ENCODE peak calls at places on chromosomes 13 and 19, in seven cellular contexts. A, M, G, Z, N, H and E are unnamed samples.

GRCh38 chr13:107650081-107650701 is 565.1 kb downstream of the LIG4 start:
- DNase-seq in A (no peak), M (no peak), G (peak; percentile 8), Z (peak; percentile 62), N (peak; percentile 83), H (no peak), E (no peak)

GRCh38 chr19:55368701-55369563 is 1.3 kb downstream of the IL11 start:
- DNase-seq in A (no peak), M (no peak), G (no peak), Z (peak; percentile 71), N (no peak), H (no peak), E (no peak)

GRCh38 chr19:574658-575526 is 2.5 kb downstream of the BSG start:
- DNase-seq in A (no peak), M (no peak), G (peak; percentile 30), Z (no peak), N (peak; percentile 75), H (no peak), E (no peak)

GRCh38 chr19:13241321-13242104 is 91.3 kb downstream of the IER2 start:
- DNase-seq in A (no peak), M (no peak), G (no peak), Z (no peak), N (no peak), H (no peak), E (no peak)

GRCh38 chr13:39527961-39528720 is 74.9 kb downstream of the LHFPL6 start:
- DNase-seq in A (no peak), M (no peak), G (no peak), Z (peak; percentile 83), N (peak; percentile 74), H (no peak), E (no peak)

GRCh38 chr13:42333613-42334328 is 61.8 kb downstream of the AKAP11 start:
- DNase-seq in A (no peak), M (no peak), G (no peak), Z (no peak), N (no peak), H (no peak), E (no peak)

GRCh38 chr19:18520848-18521691 is 800 bp downstream of the ELL start:
- DNase-seq in A (no peak), M (peak; percentile 9), G (peak; percentile 40), Z (no peak), N (peak; percentile 86), H (no peak), E (no peak)

GRCh38 chr19:58570770-58571574 is 2.2 kb downstream of the MZF1 start:
- DNase-seq in A (no peak), M (no peak), G (peak; percentile 13), Z (peak; percentile 28), N (peak; percentile 74), H (no peak), E (no peak)

GRCh38 chr13:39616087-39616694 is 13.2 kb upstream of the LHFPL6 start:
- DNase-seq in A (no peak), M (no peak), G (peak; percentile 18), Z (peak; percentile 52), N (no peak), H (no peak), E (no peak)

GRCh38 chr19:2952953-2953481 is 8.2 kb upstream of the ZNF77 start:
- DNase-seq in A (no peak), M (no peak), G (peak; percentile 87), Z (no peak), N (no peak), H (no peak), E (no peak)

GRCh38 chr19:18928018-18928805 is 8.7 kb downstream of the DDX49 start:
- DNase-seq in A (no peak), M (no peak), G (no peak), Z (no peak), N (no peak), H (no peak), E (no peak)

GRCh38 chr13:77784531-77784930 is 87.0 kb downstream of the SLAIN1 start:
- DNase-seq in A (no peak), M (no peak), G (no peak), Z (no peak), N (no peak), H (no peak), E (no peak)

GRCh38 chr19:20005741-20006140 is 33.6 kb downstream of the ZNF682 start:
- DNase-seq in A (no peak), M (no peak), G (no peak), Z (no peak), N (no peak), H (no peak), E (no peak)

GRCh38 chr13:40187324-40187795 is 479.1 kb downstream of the FOXO1 start:
- DNase-seq in A (no peak), M (peak; percentile 67), G (no peak), Z (no peak), N (no peak), H (peak; percentile 54), E (peak; percentile 72)

GRCh38 chr19:17761148-17761547 is 9.9 kb downstream of the FCHO1 start:
- DNase-seq in A (no peak), M (no peak), G (no peak), Z (no peak), N (no peak), H (no peak), E (no peak)

GRCh38 chr13:99659234-99659633 is 158.0 kb downstream of the TM9SF2 start:
- DNase-seq in A (no peak), M (no peak), G (no peak), Z (peak; percentile 22), N (no peak), H (no peak), E (no peak)

GRCh38 chr13:85675508-85675907 is 123.7 kb downstream of the SLITRK6 start:
- DNase-seq in A (no peak), M (no peak), G (no peak), Z (no peak), N (no peak), H (no peak), E (no peak)

GRCh38 chr13:102392810-102393209 is 9.0 kb downstream of the FGF14 start:
- DNase-seq in A (no peak), M (no peak), G (no peak), Z (no peak), N (no peak), H (no peak), E (no peak)

GRCh38 chr19:17448190-17448967 is at the start of gene TMEM221:
- DNase-seq in A (no peak), M (peak; percentile 39), G (peak; percentile 35), Z (no peak), N (peak; percentile 86), H (peak; percentile 34), E (peak; percentile 13)

GRCh38 chr19:48491793-48492123 is 19.9 kb downstream of the LMTK3 start:
- DNase-seq in A (no peak), M (no peak), G (no peak), Z (no peak), N (no peak), H (no peak), E (no peak)

GRCh38 chr19:1729568-1729925 is 23.8 kb upstream of the ONECUT3 start:
- DNase-seq in A (no peak), M (no peak), G (no peak), Z (no peak), N (no peak), H (no peak), E (no peak)
- H3K27me3 ChIP-seq in A (peaks cover 100% of the 10 kb centered on the region), M (peaks cover 9% of the 10 kb centered on the region), G (peaks cover 9% of the 10 kb centered on the region), Z (peaks cover 82% of the 10 kb centered on the region), N (no peaks in the 10 kb centered on the region), H (peaks cover 20% of the 10 kb centered on the region), E (peaks cover 2% of the 10 kb centered on the region)

GRCh38 chr13:50596776-50597203 is 246.7 kb downstream of the DLEU7 start:
- DNase-seq in A (no peak), M (no peak), G (no peak), Z (no peak), N (no peak), H (no peak), E (no peak)
- H3K27ac ChIP-seq in A (no peak overlapping the region), M (no peak overlapping the region), G (no peak overlapping the region), Z (no peak overlapping the region), N (no peak overlapping the region), H (no peak overlapping the region), E (no peak overlapping the region)

DNA sequence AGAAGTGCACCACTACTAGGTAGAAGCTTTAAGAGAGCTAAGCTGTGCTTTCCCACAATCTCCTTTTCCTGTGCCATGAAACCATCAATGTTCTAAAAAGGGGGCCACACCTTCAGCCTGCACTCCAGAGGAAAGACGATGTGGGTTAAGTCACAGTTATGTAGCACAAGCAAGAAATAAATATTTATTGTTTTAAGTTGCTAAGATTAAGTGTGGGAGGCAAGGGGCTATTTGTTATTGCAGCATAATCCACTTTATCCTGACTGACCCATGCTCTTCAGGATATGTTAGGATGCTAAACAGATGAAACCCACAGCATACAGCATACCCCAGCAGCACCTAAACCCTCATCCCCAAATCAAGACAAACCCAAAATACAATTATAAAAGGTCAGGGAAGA is 64.7 kb downstream of the MBD3L2B start:
- DNase-seq in A (no peak), M (no peak), G (no peak), Z (no peak), N (no peak), H (no peak), E (no peak)
- H3K9me3 ChIP-seq in A (no peaks in the 10 kb centered on the region), M (no peaks in the 10 kb centered on the region), G (no peaks in the 10 kb centered on the region), Z (no peaks in the 10 kb centered on the region), N (peaks cover 5% of the 10 kb centered on the region), H (no peaks in the 10 kb centered on the region), E (no peaks in the 10 kb centered on the region)

GRCh38 chr13:27962982-27963381 is 6.1 kb downstream of the CDX2 start:
- DNase-seq in A (no peak), M (no peak), G (no peak), Z (no peak), N (no peak), H (no peak), E (no peak)

GRCh38 chr13:27965343-27965739 is 3.8 kb downstream of the CDX2 start:
- DNase-seq in A (no peak), M (no peak), G (no peak), Z (no peak), N (no peak), H (no peak), E (no peak)

GRCh38 chr13:27966641-27967202 is 2.4 kb downstream of the CDX2 start:
- DNase-seq in A (no peak), M (no peak), G (no peak), Z (no peak), N (no peak), H (no peak), E (no peak)

GRCh38 chr13:27965740-27966640 is 3.1 kb downstream of the CDX2 start:
- DNase-seq in A (no peak), M (no peak), G (peak; percentile 31), Z (no peak), N (no peak), H (no peak), E (no peak)

GRCh38 chr13:27964741-27965323 is 4.3 kb downstream of the CDX2 start:
- DNase-seq in A (no peak), M (no peak), G (peak; percentile 30), Z (no peak), N (no peak), H (no peak), E (no peak)
- H3K27me3 ChIP-seq in A (peaks cover 100% of the 10 kb centered on the region), M (peaks cover 19% of the 10 kb centered on the region), G (peaks cover 7% of the 10 kb centered on the region), Z (peaks cover 72% of the 10 kb centered on the region), N (no peaks in the 10 kb centered on the region), H (peaks cover 34% of the 10 kb centered on the region), E (peaks cover 43% of the 10 kb centered on the region)

GRCh38 chr19:51431124-51431523 is 13.7 kb upstream of the SIGLEC10 start:
- DNase-seq in A (no peak), M (no peak), G (no peak), Z (no peak), N (no peak), H (no peak), E (no peak)
- H3K27ac ChIP-seq in A (no peak overlapping the region), M (no peak overlapping the region), G (no peak overlapping the region), Z (no peak overlapping the region), N (no peak overlapping the region), H (no peak overlapping the region), E (no peak overlapping the region)